ENCODE peak calls at places on chromosomes 11 and 22, in five cellular contexts. One of them, this sample, is unnamed.
A peak's percentile ranks its signal among the peaks of the same experiment; 100 is the strongest.

GRCh38 chr11:68948948-68949347 is 31.8 kb downstream of the MRGPRD start:
- DNase-seq in effector memory CD4-positive, alpha-beta T cell: no peak
- DNase-seq in trophoblast cell: peak; percentile 65
- DNase-seq in lower lobe of right lung: no peak
- DNase-seq in naive thymus-derived CD4-positive, alpha-beta T cell: no peak
- DNase-seq in this sample: no peak

GRCh38 chr11:130813196-130813595 is 103.1 kb downstream of the SNX19 start:
- DNase-seq in effector memory CD4-positive, alpha-beta T cell: no peak
- DNase-seq in trophoblast cell: peak; percentile 7
- DNase-seq in lower lobe of right lung: no peak
- DNase-seq in naive thymus-derived CD4-positive, alpha-beta T cell: no peak
- DNase-seq in this sample: no peak

GRCh38 chr22:25419247-25420113 is 145.0 kb upstream of the GRK3 start:
- DNase-seq in effector memory CD4-positive, alpha-beta T cell: no peak
- DNase-seq in trophoblast cell: peak; percentile 69
- DNase-seq in lower lobe of right lung: peak; percentile 72
- DNase-seq in naive thymus-derived CD4-positive, alpha-beta T cell: no peak
- DNase-seq in this sample: no peak

GRCh38 chr11:13429836-13430235 is 33.2 kb downstream of the BTBD10 start:
- DNase-seq in effector memory CD4-positive, alpha-beta T cell: no peak
- DNase-seq in trophoblast cell: no peak
- DNase-seq in lower lobe of right lung: no peak
- DNase-seq in naive thymus-derived CD4-positive, alpha-beta T cell: no peak
- DNase-seq in this sample: no peak

GRCh38 chr11:119693253-119693815 is 35.7 kb downstream of the NECTIN1 start:
- DNase-seq in effector memory CD4-positive, alpha-beta T cell: no peak
- DNase-seq in trophoblast cell: no peak
- DNase-seq in lower lobe of right lung: no peak
- DNase-seq in naive thymus-derived CD4-positive, alpha-beta T cell: no peak
- DNase-seq in this sample: no peak

GRCh38 chr11:64534950-64535349 is 56.1 kb upstream of the SLC22A12 start:
- DNase-seq in effector memory CD4-positive, alpha-beta T cell: no peak
- DNase-seq in trophoblast cell: no peak
- DNase-seq in lower lobe of right lung: peak; percentile 17
- DNase-seq in naive thymus-derived CD4-positive, alpha-beta T cell: no peak
- DNase-seq in this sample: no peak

GRCh38 chr22:38788417-38788816 is 5.5 kb downstream of the DNAL4 start:
- DNase-seq in effector memory CD4-positive, alpha-beta T cell: no peak
- DNase-seq in trophoblast cell: peak; percentile 16
- DNase-seq in lower lobe of right lung: no peak
- DNase-seq in naive thymus-derived CD4-positive, alpha-beta T cell: no peak
- DNase-seq in this sample: no peak

GRCh38 chr11:8219257-8220021 is 44.2 kb downstream of the LMO1 start:
- DNase-seq in effector memory CD4-positive, alpha-beta T cell: no peak
- DNase-seq in trophoblast cell: peak; percentile 72
- DNase-seq in lower lobe of right lung: peak; percentile 24
- DNase-seq in naive thymus-derived CD4-positive, alpha-beta T cell: no peak
- DNase-seq in this sample: peak; percentile 22

GRCh38 chr22:23058063-23058462 is 12.3 kb upstream of the GNAZ start:
- DNase-seq in effector memory CD4-positive, alpha-beta T cell: no peak
- DNase-seq in trophoblast cell: no peak
- DNase-seq in lower lobe of right lung: no peak
- DNase-seq in naive thymus-derived CD4-positive, alpha-beta T cell: no peak
- DNase-seq in this sample: no peak

GRCh38 chr11:119101367-119101758 is 290 bp downstream of the DPAGT1 start:
- DNase-seq in effector memory CD4-positive, alpha-beta T cell: no peak
- DNase-seq in trophoblast cell: no peak
- DNase-seq in lower lobe of right lung: no peak
- DNase-seq in naive thymus-derived CD4-positive, alpha-beta T cell: no peak
- DNase-seq in this sample: no peak

GRCh38 chr11:90332415-90332814 is 109.6 kb upstream of the CHORDC1 start:
- DNase-seq in effector memory CD4-positive, alpha-beta T cell: no peak
- DNase-seq in trophoblast cell: no peak
- DNase-seq in lower lobe of right lung: no peak
- DNase-seq in naive thymus-derived CD4-positive, alpha-beta T cell: no peak
- DNase-seq in this sample: no peak

GRCh38 chr11:124285610-124286344 is 28.0 kb downstream of the OR8D1 start:
- DNase-seq in effector memory CD4-positive, alpha-beta T cell: no peak
- DNase-seq in trophoblast cell: peak; percentile 76
- DNase-seq in lower lobe of right lung: no peak
- DNase-seq in naive thymus-derived CD4-positive, alpha-beta T cell: no peak
- DNase-seq in this sample: no peak

GRCh38 chr11:8959546-8960166 is 4.6 kb downstream of the TMEM9B start:
- DNase-seq in effector memory CD4-positive, alpha-beta T cell: no peak
- DNase-seq in trophoblast cell: peak; percentile 86
- DNase-seq in lower lobe of right lung: no peak
- DNase-seq in naive thymus-derived CD4-positive, alpha-beta T cell: no peak
- DNase-seq in this sample: peak; percentile 47

GRCh38 chr22:41656515-41656914 is 32.2 kb downstream of the SNU13 start:
- DNase-seq in effector memory CD4-positive, alpha-beta T cell: no peak
- DNase-seq in trophoblast cell: no peak
- DNase-seq in lower lobe of right lung: no peak
- DNase-seq in naive thymus-derived CD4-positive, alpha-beta T cell: no peak
- DNase-seq in this sample: no peak

GRCh38 chr11:45023065-45023365 is 72.3 kb upstream of the TP53I11 start:
- DNase-seq in effector memory CD4-positive, alpha-beta T cell: no peak
- DNase-seq in trophoblast cell: peak; percentile 85
- DNase-seq in lower lobe of right lung: no peak
- DNase-seq in naive thymus-derived CD4-positive, alpha-beta T cell: no peak
- DNase-seq in this sample: no peak

GRCh38 chr11:90135016-90135415 is 553 bp downstream of the NAALAD2 start:
- DNase-seq in effector memory CD4-positive, alpha-beta T cell: no peak
- DNase-seq in trophoblast cell: peak; percentile 70
- DNase-seq in lower lobe of right lung: no peak
- DNase-seq in naive thymus-derived CD4-positive, alpha-beta T cell: no peak
- DNase-seq in this sample: no peak

GRCh38 chr11:131511794-131512193 is 141.4 kb downstream of the NTM start:
- DNase-seq in effector memory CD4-positive, alpha-beta T cell: no peak
- DNase-seq in trophoblast cell: peak; percentile 93
- DNase-seq in lower lobe of right lung: no peak
- DNase-seq in naive thymus-derived CD4-positive, alpha-beta T cell: no peak
- DNase-seq in this sample: no peak

GRCh38 chr11:130763087-130763980 is 152.9 kb downstream of the SNX19 start:
- DNase-seq in effector memory CD4-positive, alpha-beta T cell: no peak
- DNase-seq in trophoblast cell: no peak
- DNase-seq in lower lobe of right lung: no peak
- DNase-seq in naive thymus-derived CD4-positive, alpha-beta T cell: no peak
- DNase-seq in this sample: no peak

GRCh38 chr11:95680169-95680929 is 109.2 kb downstream of the FAM76B start:
- DNase-seq in effector memory CD4-positive, alpha-beta T cell: no peak
- DNase-seq in trophoblast cell: peak; percentile 58
- DNase-seq in lower lobe of right lung: no peak
- DNase-seq in naive thymus-derived CD4-positive, alpha-beta T cell: no peak
- DNase-seq in this sample: peak; percentile 72

GRCh38 chr11:76652989-76653673 is 17.4 kb downstream of the LRRC32 start:
- DNase-seq in effector memory CD4-positive, alpha-beta T cell: no peak
- DNase-seq in trophoblast cell: peak; percentile 54
- DNase-seq in lower lobe of right lung: no peak
- DNase-seq in naive thymus-derived CD4-positive, alpha-beta T cell: no peak
- DNase-seq in this sample: no peak

GRCh38 chr11:440065-441042 is 1.5 kb downstream of the ANO9 start:
- DNase-seq in effector memory CD4-positive, alpha-beta T cell: no peak
- DNase-seq in trophoblast cell: peak; percentile 34
- DNase-seq in lower lobe of right lung: peak; percentile 55
- DNase-seq in naive thymus-derived CD4-positive, alpha-beta T cell: no peak
- DNase-seq in this sample: no peak

GRCh38 chr11:1344056-1344635 is 34.7 kb upstream of the TOLLIP start:
- DNase-seq in effector memory CD4-positive, alpha-beta T cell: no peak
- DNase-seq in trophoblast cell: no peak
- DNase-seq in lower lobe of right lung: no peak
- DNase-seq in naive thymus-derived CD4-positive, alpha-beta T cell: no peak
- DNase-seq in this sample: no peak

GRCh38 chr11:128501576-128502549 is 85.5 kb downstream of the ETS1 start:
- DNase-seq in effector memory CD4-positive, alpha-beta T cell: no peak
- DNase-seq in trophoblast cell: no peak
- DNase-seq in lower lobe of right lung: no peak
- DNase-seq in naive thymus-derived CD4-positive, alpha-beta T cell: no peak
- DNase-seq in this sample: no peak

GRCh38 chr22:23763579-23764331 is 965 bp downstream of the C22orf15 start:
- DNase-seq in effector memory CD4-positive, alpha-beta T cell: peak; percentile 17
- DNase-seq in trophoblast cell: no peak
- DNase-seq in lower lobe of right lung: peak; percentile 73
- DNase-seq in naive thymus-derived CD4-positive, alpha-beta T cell: no peak
- DNase-seq in this sample: no peak

DNA sequence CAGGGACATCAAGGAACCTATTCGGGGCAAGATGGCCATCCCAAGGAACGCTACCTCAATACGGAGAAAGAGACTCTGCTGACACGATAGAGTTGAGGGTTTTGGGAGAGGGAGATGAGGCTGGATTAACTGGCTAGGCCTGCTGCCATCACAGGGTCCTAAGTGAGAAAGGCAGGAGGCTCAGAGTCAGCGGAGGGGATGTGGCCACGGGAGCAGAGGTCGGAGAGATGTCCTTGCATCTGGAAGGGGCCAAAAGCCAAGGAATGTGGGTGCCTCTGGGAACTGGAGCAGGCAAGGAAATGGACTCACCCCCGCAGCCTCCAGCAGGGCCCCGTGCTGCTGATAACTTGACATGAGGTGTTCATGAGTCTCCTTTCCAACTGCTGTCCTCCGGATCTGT is 31.0 kb upstream of the RFPL3 start:
- DNase-seq in effector memory CD4-positive, alpha-beta T cell: no peak
- DNase-seq in trophoblast cell: no peak
- DNase-seq in lower lobe of right lung: no peak
- DNase-seq in naive thymus-derived CD4-positive, alpha-beta T cell: no peak
- DNase-seq in this sample: no peak
- H3K27ac ChIP-seq in effector memory CD4-positive, alpha-beta T cell: no peak overlapping the region
- H3K27ac ChIP-seq in trophoblast cell: no peak overlapping the region
- H3K27ac ChIP-seq in lower lobe of right lung: no peak overlapping the region
- H3K27ac ChIP-seq in naive thymus-derived CD4-positive, alpha-beta T cell: no peak overlapping the region
- H3K27ac ChIP-seq in this sample: no peak overlapping the region

GRCh38 chr22:42973536-42973881 is 41.4 kb downstream of the PACSIN2 start:
- DNase-seq in effector memory CD4-positive, alpha-beta T cell: no peak
- DNase-seq in trophoblast cell: no peak
- DNase-seq in lower lobe of right lung: no peak
- DNase-seq in naive thymus-derived CD4-positive, alpha-beta T cell: no peak
- DNase-seq in this sample: no peak
- H3K27ac ChIP-seq in effector memory CD4-positive, alpha-beta T cell: no peak overlapping the region
- H3K27ac ChIP-seq in trophoblast cell: peak overlapping the region; percentile 55
- H3K27ac ChIP-seq in lower lobe of right lung: no peak overlapping the region
- H3K27ac ChIP-seq in naive thymus-derived CD4-positive, alpha-beta T cell: no peak overlapping the region
- H3K27ac ChIP-seq in this sample: no peak overlapping the region

DNA sequence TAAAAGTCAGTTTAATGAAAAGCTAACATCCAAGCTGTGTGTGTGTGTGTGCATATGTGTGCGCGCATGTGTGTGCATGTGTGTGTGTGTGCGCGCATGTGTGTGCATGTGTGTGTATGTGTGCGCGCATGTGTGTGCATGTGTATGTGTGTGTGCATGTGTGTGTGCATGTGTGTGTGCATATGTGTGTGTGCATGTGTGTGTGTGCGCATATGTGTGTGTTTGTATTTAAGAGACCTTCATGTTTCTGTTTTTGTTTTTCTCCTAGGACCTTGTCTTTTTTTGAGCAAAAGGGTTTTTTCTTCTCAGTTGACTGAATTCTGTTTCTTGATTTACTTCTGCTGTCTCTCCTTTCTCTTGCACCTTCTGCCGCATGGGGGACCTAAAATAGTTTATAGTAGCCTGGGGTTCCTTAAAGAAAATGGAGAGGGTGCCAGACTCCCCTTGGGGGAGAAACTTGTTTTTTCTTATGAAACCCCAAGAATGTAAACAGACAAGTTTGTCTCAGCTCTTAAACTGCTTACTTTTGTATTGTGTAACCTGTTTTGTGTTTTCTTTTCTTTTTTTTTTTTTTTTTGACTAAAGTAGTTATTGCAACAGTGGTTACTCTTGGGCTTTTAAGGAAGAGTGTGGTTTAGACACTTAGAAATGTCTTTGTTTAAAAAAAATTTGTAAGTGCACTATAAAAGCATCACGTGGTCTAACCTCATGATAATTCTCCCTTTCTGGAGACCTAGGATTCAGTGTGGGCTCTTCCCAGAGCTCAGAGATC is 53.0 kb downstream of the OSBPL5 start:
- DNase-seq in effector memory CD4-positive, alpha-beta T cell: no peak
- DNase-seq in trophoblast cell: no peak
- DNase-seq in lower lobe of right lung: peak; percentile 3
- DNase-seq in naive thymus-derived CD4-positive, alpha-beta T cell: no peak
- DNase-seq in this sample: no peak
- H3K27ac ChIP-seq in effector memory CD4-positive, alpha-beta T cell: no peak overlapping the region
- H3K27ac ChIP-seq in trophoblast cell: no peak overlapping the region
- H3K27ac ChIP-seq in lower lobe of right lung: no peak overlapping the region
- H3K27ac ChIP-seq in naive thymus-derived CD4-positive, alpha-beta T cell: no peak overlapping the region
- H3K27ac ChIP-seq in this sample: no peak overlapping the region

DNA sequence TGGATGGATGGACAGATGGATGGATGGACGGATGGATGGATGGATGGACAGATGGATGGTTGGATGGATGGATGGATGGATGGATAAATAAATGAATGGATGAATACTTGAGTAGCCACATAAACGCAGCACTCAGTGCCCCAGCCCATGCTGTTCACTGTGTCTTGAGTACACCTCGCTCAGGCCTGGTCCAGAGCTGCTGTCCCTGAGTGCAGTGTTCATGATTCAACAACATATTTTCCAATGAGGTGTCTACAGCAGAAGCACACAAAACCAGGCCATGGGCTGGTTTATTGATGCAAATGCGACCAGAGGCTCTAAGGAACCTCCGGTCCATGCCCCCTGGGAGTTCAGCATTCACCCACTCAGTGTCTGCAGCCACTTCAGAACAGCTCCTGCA is 584.3 kb downstream of the BRD1 start:
- DNase-seq in effector memory CD4-positive, alpha-beta T cell: no peak
- DNase-seq in trophoblast cell: no peak
- DNase-seq in lower lobe of right lung: no peak
- DNase-seq in naive thymus-derived CD4-positive, alpha-beta T cell: no peak
- DNase-seq in this sample: no peak
- H3K27ac ChIP-seq in effector memory CD4-positive, alpha-beta T cell: no peak overlapping the region
- H3K27ac ChIP-seq in trophoblast cell: no peak overlapping the region
- H3K27ac ChIP-seq in lower lobe of right lung: no peak overlapping the region
- H3K27ac ChIP-seq in naive thymus-derived CD4-positive, alpha-beta T cell: no peak overlapping the region
- H3K27ac ChIP-seq in this sample: no peak overlapping the region

DNA sequence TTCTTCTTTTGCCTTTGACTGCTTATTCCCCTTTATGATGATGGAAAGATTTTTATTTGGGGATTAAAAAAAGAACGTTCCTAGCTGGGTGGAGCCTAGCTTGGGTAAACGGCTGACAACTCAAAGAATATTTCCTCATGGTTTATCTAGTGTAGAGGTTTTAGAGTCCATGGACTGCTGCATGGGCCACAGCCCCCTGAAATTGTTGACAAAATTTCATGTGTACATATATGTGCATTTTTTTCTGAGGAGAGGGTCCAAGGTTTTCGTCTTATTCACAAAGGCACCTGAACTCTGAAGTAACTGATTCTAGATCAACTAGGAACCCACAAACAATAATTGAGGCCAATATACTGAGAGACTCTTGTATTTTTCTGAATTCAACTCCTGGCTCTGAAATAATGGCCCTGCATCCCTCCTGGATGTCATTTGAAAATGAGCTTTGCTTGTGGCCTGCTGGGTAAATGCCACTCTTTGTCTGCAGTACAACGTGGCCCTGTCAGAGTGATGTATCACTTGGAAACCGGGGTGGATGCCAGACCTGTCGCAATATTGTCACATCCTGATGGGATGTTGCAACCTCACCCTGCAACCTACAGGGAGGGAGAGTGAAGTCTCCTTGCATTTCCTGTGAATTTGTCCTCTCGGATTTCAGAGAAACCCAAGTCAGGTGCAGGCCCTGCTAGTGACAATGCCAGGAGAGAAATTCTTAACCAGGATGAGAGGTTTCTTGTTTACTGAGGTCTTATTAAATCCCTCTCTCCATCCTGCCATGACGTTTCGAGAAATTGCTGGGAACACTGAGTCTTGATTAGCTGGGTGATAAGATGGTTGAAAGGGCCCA is 33.8 kb downstream of the EHF start:
- DNase-seq in effector memory CD4-positive, alpha-beta T cell: no peak
- DNase-seq in trophoblast cell: peak; percentile 25
- DNase-seq in lower lobe of right lung: peak; percentile 87
- DNase-seq in naive thymus-derived CD4-positive, alpha-beta T cell: no peak
- DNase-seq in this sample: no peak
- H3K27ac ChIP-seq in effector memory CD4-positive, alpha-beta T cell: no peak overlapping the region
- H3K27ac ChIP-seq in trophoblast cell: no peak overlapping the region
- H3K27ac ChIP-seq in lower lobe of right lung: peak overlapping the region; percentile 62
- H3K27ac ChIP-seq in naive thymus-derived CD4-positive, alpha-beta T cell: no peak overlapping the region
- H3K27ac ChIP-seq in this sample: no peak overlapping the region